ENCODE peak calls at places on chromosomes 16 and 17, in five cellular contexts. One of them, this sample, is unnamed. For H3K4me1 and H3K36me3, the result is how much of the 10 kb centered on the place peaks cover.

GRCh38 chr17:16250635-16251034 is 33.6 kb downstream of the PIGL start:
- DNase-seq in GM23248: peak
- DNase-seq in heart right ventricle: no peak
- DNase-seq in MM.1S: no peak
- DNase-seq in aorta: no peak
- DNase-seq in this sample: no peak

GRCh38 chr17:1153795-1154546 is 25.8 kb downstream of the ABR start:
- DNase-seq in heart right ventricle: no peak
- DNase-seq in aorta: peak
- DNase-seq in GM23248: peak
- DNase-seq in MM.1S: no peak
- DNase-seq in this sample: peak

GRCh38 chr17:70869402-70870085 is 700.2 kb downstream of the KCNJ2 start:
- DNase-seq in GM23248: no peak
- DNase-seq in heart right ventricle: no peak
- DNase-seq in MM.1S: no peak
- DNase-seq in aorta: no peak
- DNase-seq in this sample: no peak

GRCh38 chr17:17723354-17724261 is 42.4 kb downstream of the RAI1 start:
- DNase-seq in MM.1S: no peak
- DNase-seq in GM23248: peak
- DNase-seq in heart right ventricle: no peak
- DNase-seq in aorta: no peak
- DNase-seq in this sample: no peak

GRCh38 chr16:10957771-10958486 is 13.6 kb downstream of the CLEC16A start:
- DNase-seq in heart right ventricle: no peak
- DNase-seq in aorta: no peak
- DNase-seq in MM.1S: no peak
- DNase-seq in GM23248: peak
- DNase-seq in this sample: no peak

GRCh38 chr17:78822552-78822951 is 18.1 kb downstream of the USP36 start:
- DNase-seq in MM.1S: no peak
- DNase-seq in heart right ventricle: no peak
- DNase-seq in aorta: peak
- DNase-seq in GM23248: peak
- DNase-seq in this sample: no peak

GRCh38 chr16:47395733-47396503 is 64.9 kb downstream of the ITFG1 start:
- DNase-seq in heart right ventricle: no peak
- DNase-seq in GM23248: no peak
- DNase-seq in aorta: no peak
- DNase-seq in MM.1S: no peak
- DNase-seq in this sample: no peak

GRCh38 chr16:8921626-8921984 is 39.5 kb downstream of the LITAFD start:
- DNase-seq in MM.1S: no peak
- DNase-seq in heart right ventricle: no peak
- DNase-seq in aorta: no peak
- DNase-seq in GM23248: no peak
- DNase-seq in this sample: no peak

GRCh38 chr17:329794-330420 is 22.7 kb downstream of the RPH3AL start:
- DNase-seq in heart right ventricle: no peak
- DNase-seq in MM.1S: no peak
- DNase-seq in aorta: peak
- DNase-seq in GM23248: no peak
- DNase-seq in this sample: no peak

GRCh38 chr16:10941127-10941933 is 938 bp downstream of the DEXI start:
- DNase-seq in aorta: no peak
- DNase-seq in heart right ventricle: no peak
- DNase-seq in MM.1S: no peak
- DNase-seq in GM23248: no peak
- DNase-seq in this sample: no peak

GRCh38 chr17:76593338-76593737 is 7.7 kb upstream of the ST6GALNAC2 start:
- DNase-seq in aorta: no peak
- DNase-seq in heart right ventricle: no peak
- DNase-seq in MM.1S: no peak
- DNase-seq in GM23248: peak
- DNase-seq in this sample: no peak

GRCh38 chr17:48671697-48672171 is 45.6 kb upstream of the HOXB9 start:
- DNase-seq in GM23248: peak
- DNase-seq in MM.1S: peak
- DNase-seq in heart right ventricle: peak
- DNase-seq in aorta: peak
- DNase-seq in this sample: peak

GRCh38 chr16:77409311-77409710 is 25.5 kb downstream of the ADAMTS18 start:
- DNase-seq in MM.1S: no peak
- DNase-seq in heart right ventricle: no peak
- DNase-seq in aorta: no peak
- DNase-seq in GM23248: no peak
- DNase-seq in this sample: no peak

GRCh38 chr17:59149841-59150511 is 5.0 kb downstream of the SKA2 start:
- DNase-seq in aorta: no peak
- DNase-seq in GM23248: no peak
- DNase-seq in heart right ventricle: no peak
- DNase-seq in MM.1S: no peak
- DNase-seq in this sample: no peak

GRCh38 chr17:45274033-45274432 is 12.1 kb upstream of the SPATA32 start:
- DNase-seq in heart right ventricle: no peak
- DNase-seq in aorta: no peak
- DNase-seq in MM.1S: no peak
- DNase-seq in GM23248: no peak
- DNase-seq in this sample: no peak

GRCh38 chr16:50781043-50781442 is 39.2 kb downstream of the CYLD start:
- DNase-seq in GM23248: peak
- DNase-seq in aorta: no peak
- DNase-seq in MM.1S: no peak
- DNase-seq in heart right ventricle: no peak
- DNase-seq in this sample: no peak

GRCh38 chr17:77863814-77864161 is 94.7 kb upstream of the TNRC6C start:
- DNase-seq in MM.1S: peak
- DNase-seq in aorta: peak
- DNase-seq in GM23248: peak
- DNase-seq in heart right ventricle: peak
- DNase-seq in this sample: no peak

GRCh38 chr16:24993722-24994686 is 21.2 kb downstream of the ARHGAP17 start:
- DNase-seq in GM23248: peak
- DNase-seq in MM.1S: no peak
- DNase-seq in aorta: no peak
- DNase-seq in heart right ventricle: no peak
- DNase-seq in this sample: no peak

GRCh38 chr17:45942284-45942683 is 47.9 kb downstream of the MAPT start:
- DNase-seq in GM23248: peak
- DNase-seq in MM.1S: no peak
- DNase-seq in heart right ventricle: peak
- DNase-seq in aorta: peak
- DNase-seq in this sample: no peak

DNA sequence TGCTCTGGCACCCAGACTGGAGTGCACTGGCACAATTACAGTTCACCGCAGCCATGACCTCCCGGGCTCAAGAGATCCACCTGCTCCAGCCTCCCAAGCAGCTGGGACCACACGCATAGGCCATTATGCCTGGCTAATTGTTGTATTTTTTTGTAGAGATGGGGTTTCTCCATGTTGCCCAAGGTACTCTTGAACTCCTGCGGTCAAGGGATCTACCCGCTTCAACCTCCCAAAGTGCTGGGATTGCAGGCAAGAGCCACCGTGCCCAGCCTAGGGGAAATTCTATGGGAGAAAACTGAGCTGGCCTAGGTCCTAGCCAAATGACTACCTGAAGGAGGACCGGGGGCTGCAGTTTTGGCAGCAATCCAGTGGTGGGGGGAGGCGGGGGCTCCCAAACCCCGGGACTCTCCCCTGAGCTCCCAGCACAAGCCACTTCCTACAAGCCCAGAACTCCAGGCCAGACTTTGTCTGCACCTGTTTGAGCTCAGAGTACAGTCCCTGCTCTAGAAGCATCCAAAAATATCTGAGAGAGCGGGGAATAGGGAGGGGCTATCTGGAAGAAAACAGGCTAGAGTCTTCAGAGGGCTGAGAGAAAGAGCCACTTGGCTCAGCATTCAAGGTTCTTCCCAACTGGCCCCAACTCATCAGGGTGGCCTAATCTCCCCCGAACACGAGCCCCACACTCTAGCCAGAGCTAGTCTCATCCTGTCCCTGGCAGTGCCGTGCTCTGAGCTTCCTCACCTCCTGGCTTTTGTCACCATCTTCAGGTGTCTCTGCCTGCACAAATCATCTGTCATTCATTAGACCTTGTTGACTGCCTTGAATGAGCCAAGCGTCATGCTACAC is 9.1 kb downstream of the SRL start:
- DNase-seq in GM23248: no peak
- DNase-seq in MM.1S: no peak
- DNase-seq in aorta: no peak
- DNase-seq in heart right ventricle: peak
- DNase-seq in this sample: no peak
- H3K4me1 ChIP-seq in GM23248: under half
- H3K4me1 ChIP-seq in MM.1S: under half
- H3K4me1 ChIP-seq in aorta: under half
- H3K4me1 ChIP-seq in heart right ventricle: under half
- H3K4me1 ChIP-seq in this sample: under half

GRCh38 chr17:2700491-2701141 is 10.9 kb downstream of the CLUH start:
- DNase-seq in aorta: peak
- DNase-seq in heart right ventricle: no peak
- DNase-seq in GM23248: no peak
- DNase-seq in MM.1S: no peak
- DNase-seq in this sample: no peak
- H3K36me3 ChIP-seq in aorta: under half
- H3K36me3 ChIP-seq in heart right ventricle: under half
- H3K36me3 ChIP-seq in GM23248: under half
- H3K36me3 ChIP-seq in MM.1S: under half
- H3K36me3 ChIP-seq in this sample: half or more

DNA sequence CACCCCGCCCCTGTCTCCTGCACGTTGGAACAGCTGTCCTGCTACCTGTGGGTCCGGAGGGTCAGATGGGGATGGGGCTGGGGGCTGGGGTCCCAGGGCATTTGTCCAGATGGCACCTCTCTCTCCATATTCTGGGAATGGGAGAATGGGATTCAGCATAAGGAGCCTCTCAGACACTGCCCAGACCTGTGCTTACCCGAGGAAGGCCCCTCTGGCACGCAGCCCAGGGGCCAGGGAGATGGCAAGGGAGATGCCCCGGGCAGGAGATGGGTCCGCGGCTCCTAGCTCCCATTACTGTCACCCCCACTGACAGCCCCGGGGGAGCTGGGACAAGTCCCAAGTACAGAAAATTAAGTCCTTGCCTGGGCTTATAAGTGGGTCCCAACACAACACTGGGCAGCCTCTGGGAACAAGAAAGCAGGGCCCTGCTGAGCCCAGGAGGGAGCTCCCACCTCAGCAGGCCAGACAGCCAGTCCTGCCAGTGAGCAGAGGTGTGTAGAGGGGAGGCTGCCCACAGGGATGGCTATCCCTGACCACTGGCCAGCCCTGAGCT is 1.8 kb downstream of the VASN start:
- DNase-seq in aorta: no peak
- DNase-seq in GM23248: peak
- DNase-seq in MM.1S: no peak
- DNase-seq in heart right ventricle: no peak
- DNase-seq in this sample: no peak
- H3K4me3 ChIP-seq in aorta: peak
- H3K4me3 ChIP-seq in GM23248: peak
- H3K4me3 ChIP-seq in MM.1S: no peak
- H3K4me3 ChIP-seq in heart right ventricle: peak
- H3K4me3 ChIP-seq in this sample: peak

GRCh38 chr17:14307560-14308024 is 6.7 kb downstream of the HS3ST3B1 start:
- DNase-seq in heart right ventricle: no peak
- DNase-seq in MM.1S: no peak
- DNase-seq in aorta: no peak
- DNase-seq in GM23248: peak
- DNase-seq in this sample: no peak
- H3K4me1 ChIP-seq in heart right ventricle: under half
- H3K4me1 ChIP-seq in MM.1S: under half
- H3K4me1 ChIP-seq in aorta: under half
- H3K4me1 ChIP-seq in GM23248: half or more
- H3K4me1 ChIP-seq in this sample: under half

GRCh38 chr16:684961-685696 is 995 bp upstream of the JMJD8 start:
- DNase-seq in heart right ventricle: no peak
- DNase-seq in aorta: peak
- DNase-seq in GM23248: no peak
- DNase-seq in MM.1S: no peak
- DNase-seq in this sample: no peak
- H3K36me3 ChIP-seq in heart right ventricle: under half
- H3K36me3 ChIP-seq in aorta: under half
- H3K36me3 ChIP-seq in GM23248: under half
- H3K36me3 ChIP-seq in MM.1S: under half
- H3K36me3 ChIP-seq in this sample: under half

This sample was measured in lung.